ENCODE peak calls at places on chromosomes 3 and 15, in seven cellular contexts. D, C, V, H, J, I and W are unnamed samples.

GRCh38 chr3:40754966-40755365 is 230.2 kb downstream of the ZNF621 start:
- DNase-seq in I (no peak), V (no peak), D (no peak), J (no peak), C (no peak), H (no peak), W (no peak)

GRCh38 chr3:48661501-48662139 is 1.1 kb downstream of the CELSR3 start:
- DNase-seq in D (peak), H (peak), J (peak), V (peak), I (peak), C (peak), W (peak)

GRCh38 chr3:111315911-111316310 is 226.1 kb upstream of the CD96 start:
- DNase-seq in C (no peak), J (peak), D (no peak), I (peak), V (peak), H (peak), W (peak)

GRCh38 chr15:37038716-37039106 is 61.6 kb downstream of the MEIS2 start:
- DNase-seq in C (no peak), D (no peak), I (no peak), V (no peak), J (no peak), H (no peak), W (no peak)

GRCh38 chr3:142670120-142670519 is 53.7 kb upstream of the TRPC1 start:
- DNase-seq in C (no peak), V (no peak), J (no peak), I (no peak), D (no peak), H (no peak), W (no peak)

GRCh38 chr3:117184574-117184973 is 475.0 kb downstream of the TUSC7 start:
- DNase-seq in J (peak), V (no peak), H (peak), C (no peak), I (peak), D (no peak), W (peak)

GRCh38 chr3:129058441-129059194 is 2.0 kb upstream of the GP9 start:
- DNase-seq in V (peak), C (peak), J (no peak), D (no peak), H (no peak), I (no peak), W (no peak)

GRCh38 chr15:74302821-74303359 is 64.6 kb downstream of the CYP11A1 start:
- DNase-seq in I (peak), J (peak), H (peak), V (peak), C (peak), D (peak), W (no peak)

GRCh38 chr15:100338247-100338646 is 3.5 kb downstream of the ADAMTS17 start:
- DNase-seq in H (no peak), J (no peak), D (no peak), V (no peak), I (no peak), C (no peak), W (no peak)

GRCh38 chr3:83224101-83224868 is 1462.8 kb upstream of the GBE1 start:
- DNase-seq in J (peak), H (peak), I (peak), C (no peak), V (no peak), D (no peak), W (no peak)

GRCh38 chr3:194642769-194643168 is 9.6 kb upstream of the TMEM44 start:
- DNase-seq in D (no peak), J (no peak), V (no peak), C (no peak), I (no peak), H (no peak), W (no peak)

GRCh38 chr3:105527949-105528348 is 161.2 kb downstream of the ALCAM start:
- DNase-seq in H (no peak), J (no peak), I (peak), V (peak), D (no peak), C (no peak), W (no peak)

GRCh38 chr3:97306226-97306625 is 458.3 kb upstream of the ARL6 start:
- DNase-seq in D (no peak), C (no peak), J (no peak), H (no peak), V (no peak), I (no peak), W (no peak)

GRCh38 chr3:101828289-101828688 is 21.0 kb upstream of the NFKBIZ start:
- DNase-seq in D (no peak), V (no peak), H (no peak), J (no peak), I (peak), C (no peak), W (no peak)

GRCh38 chr3:170780471-170780870 is 89.5 kb downstream of the RPL22L1 start:
- DNase-seq in D (no peak), C (no peak), H (no peak), V (no peak), J (no peak), I (no peak), W (no peak)

GRCh38 chr3:76107935-76108570 is 322.7 kb upstream of the ZNF717 start:
- DNase-seq in H (peak), I (peak), V (no peak), C (no peak), D (no peak), J (peak), W (peak)

GRCh38 chr3:161420746-161421145 is 49.4 kb upstream of the SPTSSB start:
- DNase-seq in J (no peak), D (no peak), V (peak), H (no peak), C (no peak), I (peak), W (no peak)

GRCh38 chr15:68345481-68345880 is 67.9 kb downstream of the FEM1B start:
- DNase-seq in V (no peak), C (no peak), D (no peak), I (no peak), J (no peak), H (no peak), W (no peak)

DNA sequence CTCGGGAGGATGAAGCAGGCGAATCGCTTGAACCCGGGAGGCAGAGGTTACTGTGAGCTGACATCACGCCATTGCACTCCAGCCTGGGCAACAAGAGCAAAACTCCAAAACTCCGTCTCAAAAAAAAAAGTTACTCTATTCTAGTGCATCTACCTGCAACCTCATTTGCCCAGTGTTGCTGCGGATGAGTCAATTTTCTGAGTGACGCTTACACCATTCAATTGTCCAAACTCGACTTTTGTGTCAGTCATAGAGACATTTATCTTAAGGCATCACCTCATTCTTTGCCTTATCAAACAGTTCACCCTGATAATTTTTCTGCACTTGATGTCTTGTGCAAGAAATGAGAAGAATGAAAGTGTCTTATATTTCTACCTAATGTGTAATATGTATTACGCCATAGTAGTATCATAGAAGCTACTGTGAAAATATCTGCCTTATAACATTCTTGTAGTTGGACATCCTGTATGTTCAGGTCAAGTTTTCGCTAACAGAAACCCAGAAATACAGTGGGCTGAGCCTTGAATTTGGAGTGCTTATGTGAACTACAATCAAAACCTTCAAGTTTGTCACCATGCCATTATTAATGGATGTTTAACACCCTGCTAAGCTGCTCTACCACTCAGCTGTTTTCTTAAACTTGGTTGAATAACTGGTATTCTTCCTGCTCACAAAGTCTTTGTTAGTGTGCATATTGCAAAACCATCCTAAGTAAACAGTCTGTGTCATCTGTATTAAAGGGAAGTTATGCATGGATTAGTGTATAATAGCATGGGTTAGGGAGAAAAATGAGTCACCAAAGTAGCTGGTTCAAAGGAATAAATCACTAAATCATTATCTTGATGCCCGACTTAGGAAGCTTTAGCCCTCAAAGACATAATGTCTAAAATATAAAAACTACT is 531.0 kb upstream of the NR2F2 start:
- DNase-seq in I (peak), H (peak), D (no peak), V (peak), C (no peak), J (peak), W (peak)
- H3K4me3 ChIP-seq in I (no peak), H (no peak), D (no peak), V (no peak), C (no peak), J (no peak), W (no peak)

GRCh38 chr3:89043406-89043947 is 63.9 kb upstream of the EPHA3 start:
- DNase-seq in C (no peak), V (no peak), H (no peak), J (no peak), D (no peak), I (no peak), W (no peak)

GRCh38 chr3:89046661-89047060 is 60.8 kb upstream of the EPHA3 start:
- DNase-seq in D (no peak), C (no peak), V (no peak), I (no peak), H (no peak), J (no peak), W (no peak)

DNA sequence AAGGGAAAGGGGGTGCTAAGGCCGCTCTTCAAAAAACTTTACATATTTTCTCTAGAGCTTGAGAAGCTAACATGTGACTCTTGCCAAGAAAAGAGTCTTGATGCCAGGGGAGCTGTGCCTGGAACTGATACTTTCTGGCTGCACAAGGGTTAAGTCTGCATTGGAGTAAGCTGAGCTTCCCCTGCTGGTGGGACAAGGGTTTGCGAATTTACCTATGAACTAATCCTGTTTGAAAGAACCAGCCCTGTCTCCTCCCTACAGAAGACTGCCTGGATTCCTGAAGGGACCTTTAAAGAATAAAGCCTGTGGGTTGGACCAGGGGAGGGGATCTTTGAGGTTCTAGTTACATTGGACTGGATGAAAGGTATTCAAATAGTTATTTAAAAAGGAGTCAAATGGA is 58.3 kb upstream of the EPHA3 start:
- DNase-seq in H (no peak), I (peak), D (no peak), J (no peak), V (no peak), C (no peak), W (no peak)
- TF ChIP-seq CTCF in H (no peak), I (peak), D (no peak), J (no peak), V (no peak), C (no peak), W (peak)

GRCh38 chr15:78064544-78064943 is 13.0 kb downstream of the TBC1D2B start:
- DNase-seq in J (peak), I (peak), H (peak), V (no peak), C (no peak), D (no peak), W (peak)

GRCh38 chr15:78067328-78068241 is 9.9 kb downstream of the TBC1D2B start:
- DNase-seq in I (no peak), D (no peak), H (peak), C (no peak), J (no peak), V (peak), W (peak)

GRCh38 chr15:78065973-78066946 is 11.3 kb downstream of the TBC1D2B start:
- DNase-seq in V (no peak), J (no peak), C (no peak), H (peak), D (no peak), I (no peak), W (peak)

GRCh38 chr15:78063966-78064365 is 13.5 kb downstream of the TBC1D2B start:
- DNase-seq in C (no peak), J (peak), V (no peak), I (peak), D (no peak), H (peak), W (peak)

DNA sequence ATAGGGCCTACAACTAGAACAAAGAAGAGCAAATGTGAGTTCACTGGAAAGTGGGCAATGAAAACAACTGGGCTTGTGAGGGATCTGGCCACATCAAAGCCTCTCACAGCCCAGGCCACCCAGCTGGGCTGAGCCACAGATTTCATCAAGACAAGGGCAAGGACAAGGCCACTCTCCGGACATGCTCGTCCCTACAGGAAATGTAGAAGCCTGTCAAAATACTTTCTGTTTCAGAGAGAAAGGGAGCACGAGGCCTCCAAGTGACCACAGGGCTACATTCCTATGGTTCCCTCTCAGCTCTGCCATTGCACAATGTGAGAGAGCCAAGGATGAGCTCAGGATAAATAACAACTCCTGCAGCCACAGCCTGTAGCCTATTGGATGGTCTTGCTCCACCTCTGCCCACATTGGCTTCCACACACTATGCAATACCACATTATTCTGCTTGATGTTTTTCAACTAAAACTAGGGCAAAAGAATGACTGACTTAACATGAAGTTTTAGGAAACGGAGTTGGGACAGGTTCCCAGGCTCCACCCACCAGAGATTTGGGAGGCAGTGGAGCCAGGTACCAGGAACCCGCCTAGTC is 12.1 kb downstream of the TBC1D2B start:
- DNase-seq in H (peak), J (peak), V (peak), C (peak), D (peak), I (peak), W (peak)
- H3K4me3 ChIP-seq in H (peak), J (no peak), V (no peak), C (no peak), D (peak), I (peak), W (peak)

GRCh38 chr15:77898811-77899730 is 178.4 kb downstream of the TBC1D2B start:
- DNase-seq in C (no peak), D (no peak), I (no peak), H (no peak), V (no peak), J (no peak), W (no peak)

GRCh38 chr15:77904436-77904821 is 173.1 kb downstream of the TBC1D2B start:
- DNase-seq in C (no peak), H (no peak), J (no peak), V (no peak), D (no peak), I (no peak), W (no peak)

GRCh38 chr15:77901251-77901881 is 176.1 kb downstream of the TBC1D2B start:
- DNase-seq in J (no peak), V (no peak), H (no peak), D (no peak), I (no peak), C (no peak), W (no peak)

GRCh38 chr15:77904901-77905300 is 172.6 kb downstream of the TBC1D2B start:
- DNase-seq in C (no peak), J (no peak), I (no peak), V (no peak), H (no peak), D (no peak), W (no peak)

DNA sequence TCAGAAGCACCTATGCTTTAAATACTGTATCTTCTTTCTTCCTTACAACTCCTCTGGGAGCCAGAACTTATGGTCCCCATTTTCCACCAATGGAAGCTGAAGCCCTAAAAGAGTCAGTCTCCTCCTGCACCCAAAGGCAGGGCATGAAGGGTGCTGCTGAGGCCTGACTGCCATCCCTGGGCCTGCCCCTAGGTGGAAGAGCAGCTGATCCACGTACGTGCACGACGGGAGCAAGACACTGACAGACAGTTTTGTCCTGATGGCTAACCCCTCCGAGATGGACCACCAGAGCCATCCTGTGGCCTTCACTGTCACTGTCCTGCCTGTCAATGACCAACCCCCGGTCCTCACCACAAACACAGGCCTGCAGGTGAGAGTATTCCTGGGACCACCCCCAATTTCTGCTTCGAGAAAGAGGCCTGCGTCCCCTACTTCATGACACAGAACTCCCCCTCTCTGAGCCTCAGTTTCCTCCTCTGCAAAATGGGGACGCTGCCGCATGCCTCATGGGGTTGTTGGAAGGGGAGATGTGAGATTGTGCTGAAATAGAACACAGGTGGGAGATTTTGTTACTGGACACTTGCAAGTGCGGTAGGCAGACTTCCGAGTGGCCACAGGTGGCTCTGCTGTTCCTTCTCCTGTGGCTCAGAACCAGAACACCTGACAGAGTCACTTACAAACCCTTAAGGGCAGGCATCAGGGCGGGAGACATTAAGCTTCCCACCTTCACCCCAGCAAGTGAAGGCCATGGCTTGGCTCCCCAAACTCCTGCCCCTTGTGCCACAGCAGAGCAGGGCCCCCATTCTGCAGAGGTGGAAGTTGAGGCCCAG is 175.4 kb downstream of the TBC1D2B start:
- DNase-seq in D (no peak), J (no peak), H (no peak), C (no peak), I (no peak), V (no peak), W (no peak)
- TF ChIP-seq CTCF in D (no peak), J (peak), H (peak), C (no peak), I (peak), V (peak), W (peak)

DNA sequence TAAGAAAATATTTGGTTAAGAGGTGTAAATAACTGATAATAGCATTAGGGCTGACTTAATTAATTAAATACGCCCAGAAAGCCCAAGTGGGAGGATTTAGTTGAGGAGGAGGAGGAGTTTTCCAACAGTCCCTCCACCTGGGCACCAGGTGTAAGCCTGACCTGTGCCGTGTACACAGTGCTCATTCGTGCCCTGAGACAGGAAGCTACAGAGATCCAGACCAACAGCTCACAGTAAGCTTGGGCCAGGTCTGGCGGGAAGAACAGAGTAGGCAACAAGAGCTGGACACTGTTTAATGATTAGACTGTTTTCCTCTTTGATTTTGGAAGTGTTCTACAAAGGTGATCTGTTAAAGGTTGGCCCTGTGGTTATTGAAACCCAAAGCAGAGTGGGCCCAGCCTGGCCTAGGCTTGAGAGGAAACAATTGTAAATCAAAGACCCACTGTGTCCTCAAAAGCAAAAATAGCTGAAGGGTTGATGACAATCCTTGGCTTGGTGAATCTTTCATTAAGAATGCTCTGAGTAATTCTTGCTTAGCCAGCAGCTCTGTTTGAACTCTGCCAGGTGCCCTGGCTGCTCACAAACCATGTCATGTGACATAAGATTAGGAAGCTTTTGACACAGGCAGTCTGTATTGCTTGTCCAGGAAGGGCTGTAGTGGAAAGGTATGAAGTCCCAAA is 13.8 kb downstream of the SQOR start:
- DNase-seq in I (peak), C (no peak), D (no peak), V (peak), H (peak), J (peak), W (peak)
- H3K4me3 ChIP-seq in I (no peak), C (no peak), D (no peak), V (no peak), H (no peak), J (no peak), W (no peak)

DNA sequence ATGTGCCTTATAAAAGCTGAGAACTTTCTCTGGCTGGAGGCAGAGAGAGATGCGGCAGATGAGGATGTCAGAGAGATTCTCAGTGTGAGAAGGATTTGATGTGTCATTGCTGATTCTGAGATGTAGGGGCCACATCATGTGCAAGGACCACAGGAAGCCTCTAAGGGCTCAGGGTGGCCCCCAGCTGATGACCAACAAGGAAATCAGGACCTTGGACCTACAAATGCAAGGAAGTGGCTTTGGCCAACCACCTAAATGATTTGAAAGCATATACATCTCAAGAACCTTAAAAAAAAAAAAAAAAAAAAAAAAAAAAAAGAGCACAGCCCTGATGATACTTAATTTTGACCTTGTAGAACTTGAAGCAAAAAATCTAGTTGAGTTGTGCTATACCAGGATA is 282.4 kb downstream of the ERC2 start:
- DNase-seq in D (no peak), I (no peak), V (no peak), C (no peak), H (no peak), J (no peak), W (no peak)
- TF ChIP-seq CTCF in D (no peak), I (no peak), V (no peak), C (no peak), H (no peak), J (no peak), W (no peak)